ENCODE peak calls at places on chromosomes 6 and 20, in ten cellular contexts. J, U, A, B, R, H, Q, S, E and F are unnamed samples.

GRCh38 chr6:46269447-46270229 is 98.9 kb upstream of the ENPP5 start:
- DNase-seq in J (no peak), U (peak), A (no peak), B (peak), R (no peak), H (no peak), Q (no peak), S (no peak), E (no peak), F (peak)

GRCh38 chr6:24752503-24752902 is 22.2 kb upstream of the GMNN start:
- DNase-seq in J (no peak), U (no peak), A (no peak), B (no peak), R (no peak), H (no peak), Q (no peak), S (no peak), E (no peak), F (no peak)

GRCh38 chr6:67888886-67889681 is 746.0 kb upstream of the ADGRB3 start:
- DNase-seq in J (peak), U (no peak), A (no peak), B (no peak), R (no peak), H (no peak), Q (peak), S (no peak), E (no peak), F (no peak)

GRCh38 chr6:147579667-147580066 is 71.2 kb downstream of the SAMD5 start:
- DNase-seq in J (no peak), U (no peak), A (no peak), B (no peak), R (no peak), H (no peak), Q (no peak), S (no peak), E (no peak), F (no peak)

GRCh38 chr6:33965766-33966165 is 162.0 kb upstream of the MLN start:
- DNase-seq in J (no peak), U (no peak), A (no peak), B (no peak), R (no peak), H (no peak), Q (no peak), S (no peak), E (no peak), F (no peak)

GRCh38 chr6:37524025-37524647 is 24.4 kb upstream of the CCDC167 start:
- DNase-seq in J (no peak), U (no peak), A (no peak), B (no peak), R (no peak), H (no peak), Q (no peak), S (no peak), E (peak), F (no peak)

GRCh38 chr6:131210469-131210868 is 75.2 kb downstream of the AKAP7 start:
- DNase-seq in J (no peak), U (no peak), A (no peak), B (no peak), R (no peak), H (no peak), Q (no peak), S (no peak), E (no peak), F (no peak)

GRCh38 chr20:58751956-58752355 is 59.4 kb downstream of the NPEPL1 start:
- DNase-seq in J (no peak), U (no peak), A (no peak), B (no peak), R (no peak), H (no peak), Q (no peak), S (no peak), E (no peak), F (no peak)

GRCh38 chr6:139346392-139346791 is 28.1 kb downstream of the CITED2 start:
- DNase-seq in J (no peak), U (no peak), A (no peak), B (no peak), R (no peak), H (no peak), Q (no peak), S (no peak), E (no peak), F (no peak)

GRCh38 chr6:92201618-92202017 is 1217.7 kb downstream of the EPHA7 start:
- DNase-seq in J (peak), U (no peak), A (no peak), B (no peak), R (no peak), H (no peak), Q (no peak), S (no peak), E (no peak), F (no peak)

GRCh38 chr6:84466521-84466920 is 239.1 kb upstream of the CEP162 start:
- DNase-seq in J (no peak), U (no peak), A (no peak), B (no peak), R (no peak), H (peak), Q (no peak), S (no peak), E (peak), F (no peak)

GRCh38 chr6:73798592-73798991 is 102.6 kb downstream of the CD109 start:
- DNase-seq in J (peak), U (no peak), A (no peak), B (no peak), R (peak), H (peak), Q (peak), S (no peak), E (peak), F (peak)

GRCh38 chr20:46348972-46349741 is 40.9 kb upstream of the CDH22 start:
- DNase-seq in J (peak), U (peak), A (peak), B (peak), R (peak), H (peak), Q (peak), S (peak), E (peak), F (no peak)

GRCh38 chr6:90477366-90477765 is 109.5 kb downstream of the MAP3K7 start:
- DNase-seq in J (no peak), U (no peak), A (no peak), B (no peak), R (no peak), H (no peak), Q (no peak), S (no peak), E (no peak), F (no peak)

GRCh38 chr6:160139420-160139851 is 17.8 kb downstream of the SLC22A1 start:
- DNase-seq in J (no peak), U (no peak), A (no peak), B (peak), R (no peak), H (peak), Q (no peak), S (no peak), E (peak), F (peak)

GRCh38 chr20:46717818-46718541 is 8.5 kb downstream of the SLC2A10 start:
- DNase-seq in J (no peak), U (no peak), A (no peak), B (no peak), R (no peak), H (no peak), Q (no peak), S (no peak), E (no peak), F (no peak)

GRCh38 chr6:129402244-129402643 is 307.7 kb downstream of the ARHGAP18 start:
- DNase-seq in J (no peak), U (no peak), A (no peak), B (no peak), R (no peak), H (no peak), Q (no peak), S (no peak), E (peak), F (no peak)

GRCh38 chr6:167848783-167849182 is 22.1 kb downstream of the AFDN start:
- DNase-seq in J (no peak), U (no peak), A (no peak), B (no peak), R (no peak), H (no peak), Q (no peak), S (no peak), E (no peak), F (no peak)

GRCh38 chr20:43569282-43569681 is 10.5 kb downstream of the SGK2 start:
- DNase-seq in J (no peak), U (no peak), A (no peak), B (no peak), R (no peak), H (no peak), Q (no peak), S (no peak), E (no peak), F (no peak)

GRCh38 chr20:38726849-38727601 is 2.7 kb downstream of the SLC32A1 start:
- DNase-seq in J (peak), U (peak), A (no peak), B (no peak), R (no peak), H (no peak), Q (peak), S (no peak), E (no peak), F (no peak)

GRCh38 chr20:63697357-63697867 is 960 bp downstream of the TNFRSF6B start:
- DNase-seq in J (no peak), U (no peak), A (no peak), B (no peak), R (no peak), H (no peak), Q (no peak), S (no peak), E (no peak), F (peak)

GRCh38 chr6:98839788-98840361 is 5.5 kb downstream of the POU3F2 start:
- DNase-seq in J (peak), U (no peak), A (no peak), B (no peak), R (no peak), H (peak), Q (peak), S (no peak), E (peak), F (no peak)

GRCh38 chr6:73739097-73739496 is 43.1 kb downstream of the CD109 start:
- DNase-seq in J (peak), U (no peak), A (no peak), B (no peak), R (no peak), H (peak), Q (peak), S (no peak), E (peak), F (no peak)

GRCh38 chr6:110708295-110708965 is 106.8 kb downstream of the CDK19 start:
- DNase-seq in J (peak), U (no peak), A (no peak), B (no peak), R (no peak), H (no peak), Q (no peak), S (no peak), E (peak), F (no peak)

GRCh38 chr6:16335176-16335575 is 96.8 kb downstream of the GMPR start:
- DNase-seq in J (no peak), U (no peak), A (no peak), B (no peak), R (no peak), H (no peak), Q (no peak), S (no peak), E (no peak), F (no peak)

GRCh38 chr6:81934936-81935335 is 182.5 kb upstream of the TENT5A start:
- DNase-seq in J (no peak), U (no peak), A (no peak), B (no peak), R (no peak), H (no peak), Q (no peak), S (no peak), E (peak), F (no peak)

GRCh38 chr20:3843490-3843889 is 3.1 kb upstream of the MAVS start:
- DNase-seq in J (peak), U (no peak), A (no peak), B (no peak), R (no peak), H (peak), Q (peak), S (no peak), E (peak), F (no peak)

GRCh38 chr6:16414205-16414604 is 175.8 kb downstream of the GMPR start:
- DNase-seq in J (no peak), U (no peak), A (no peak), B (no peak), R (no peak), H (no peak), Q (no peak), S (no peak), E (no peak), F (no peak)

GRCh38 chr6:56435754-56436153 is 188.4 kb upstream of the COL21A1 start:
- DNase-seq in J (no peak), U (no peak), A (no peak), B (no peak), R (no peak), H (no peak), Q (no peak), S (no peak), E (no peak), F (no peak)

DNA sequence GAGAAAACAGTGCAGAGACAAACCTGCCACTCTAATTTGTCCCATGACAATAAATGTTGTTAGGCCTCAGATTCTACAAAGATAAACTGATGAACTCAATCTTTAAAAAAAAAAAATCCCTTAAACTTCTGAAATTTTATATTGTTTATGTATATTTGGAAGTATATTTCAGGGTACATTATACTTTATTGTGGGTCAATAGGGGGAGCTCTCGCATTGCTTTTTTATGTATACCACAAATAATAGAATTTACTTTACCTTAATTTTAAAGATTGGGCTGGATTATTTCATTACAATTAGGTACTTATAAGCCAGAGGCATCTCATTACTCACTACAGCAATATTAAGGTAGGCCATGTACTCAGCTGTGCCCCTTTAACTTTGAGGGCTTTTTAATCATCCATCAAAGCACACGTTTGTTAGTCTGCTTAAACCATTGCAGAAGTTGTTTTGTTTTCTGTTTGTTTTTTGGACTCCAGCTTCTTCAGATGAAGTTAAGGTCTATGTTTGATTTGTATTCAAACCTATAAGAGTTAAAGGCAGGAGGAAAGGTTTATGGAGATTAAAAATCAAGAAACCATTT is 56.3 kb upstream of the EYA4 start:
- DNase-seq in J (peak), U (no peak), A (no peak), B (no peak), R (no peak), H (peak), Q (no peak), S (no peak), E (peak), F (no peak)
- TF ChIP-seq CTCF in J (peak), U (no peak), A (peak), B (no peak), R (peak), H (peak), Q (peak), S (no peak), E (peak), F (peak)

GRCh38 chr6:159104163-159104885 is 59.5 kb upstream of the TAGAP start:
- DNase-seq in J (peak), U (peak), A (peak), B (peak), R (no peak), H (peak), Q (peak), S (peak), E (peak), F (peak)
- TF ChIP-seq POLR2A in J (no peak), U (no peak), A (no peak), B (no peak), R (no peak), H (no peak), Q (no peak), S (no peak), E (no peak), F (no peak)

GRCh38 chr20:59891581-59891980 is 41.9 kb downstream of the SYCP2 start:
- DNase-seq in J (no peak), U (no peak), A (no peak), B (no peak), R (no peak), H (no peak), Q (no peak), S (no peak), E (no peak), F (no peak)

GRCh38 chr20:59895908-59896307 is 37.5 kb downstream of the SYCP2 start:
- DNase-seq in J (no peak), U (no peak), A (no peak), B (no peak), R (no peak), H (no peak), Q (no peak), S (no peak), E (no peak), F (no peak)
- TF ChIP-seq CTCF in J (no peak), U (no peak), A (no peak), B (no peak), R (no peak), H (no peak), Q (no peak), S (no peak), E (no peak), F (no peak)

GRCh38 chr20:2663887-2664719 is at the start of gene IDH3B:
- DNase-seq in J (peak), U (peak), A (peak), B (peak), R (peak), H (peak), Q (peak), S (peak), E (peak), F (peak)
- TF ChIP-seq POLR2A in J (peak), U (peak), A (peak), B (peak), R (peak), H (peak), Q (peak), S (peak), E (peak), F (peak)

GRCh38 chr20:23782366-23782983 is 31.7 kb upstream of the CST1 start:
- DNase-seq in J (peak), U (peak), A (no peak), B (no peak), R (no peak), H (peak), Q (no peak), S (no peak), E (peak), F (no peak)
- TF ChIP-seq CTCF in J (peak), U (peak), A (peak), B (no peak), R (peak), H (peak), Q (peak), S (no peak), E (peak), F (no peak)

DNA sequence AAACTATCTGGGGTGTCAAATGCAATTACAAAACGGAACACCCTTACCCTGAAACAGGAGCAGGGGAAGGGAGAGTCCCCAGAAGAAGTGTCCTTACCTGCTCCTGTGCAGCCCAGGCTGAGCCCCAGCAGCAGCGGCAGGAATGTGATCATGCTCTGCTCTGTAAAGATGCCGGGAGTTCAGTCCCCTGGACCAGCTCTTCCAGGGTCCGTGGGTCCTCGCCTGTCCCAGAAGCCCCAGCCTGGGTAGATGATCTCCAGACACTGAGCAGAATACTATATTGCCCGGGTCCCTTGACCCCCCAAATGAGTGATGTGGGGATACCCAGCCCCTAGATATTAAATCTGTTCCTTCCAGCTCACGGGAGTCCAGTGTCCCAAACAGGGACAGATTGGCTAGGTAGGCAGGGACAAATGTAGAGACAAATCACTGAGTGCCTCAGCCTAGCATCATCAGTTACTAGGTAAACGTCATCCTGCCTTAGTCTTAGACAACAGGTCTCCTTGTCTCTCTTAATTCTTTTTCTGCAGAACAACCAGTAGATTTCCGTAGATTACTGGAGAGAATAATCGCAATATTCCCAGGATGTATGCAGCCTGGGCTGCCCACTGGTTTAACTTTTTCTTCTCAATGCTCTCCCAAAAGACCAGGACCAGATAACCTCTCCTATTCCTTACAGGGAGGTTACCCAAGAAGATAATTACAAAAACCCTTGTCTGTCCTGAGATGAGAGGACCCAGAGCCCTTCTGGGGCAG is at the start of gene HLA-DMB:
- DNase-seq in J (peak), U (peak), A (peak), B (no peak), R (no peak), H (peak), Q (peak), S (peak), E (peak), F (no peak)
- TF ChIP-seq POLR2A in J (no peak), U (no peak), A (peak), B (no peak), R (no peak), H (no peak), Q (no peak), S (peak), E (no peak), F (no peak)